ENCODE peak calls at places on chromosomes 1 and 21, in eight cellular contexts. A is AG08395; Q is HS-27A; L is stimulated activated naive CD8-positive, alpha-beta T cell treated with anti-CD3 and anti-CD28 coated beads, Interleukin-15, Interleukin-2, amounts not matched to agents 100 U/mL and 50 U/mL, for 24 hours; N is retina; U is GM19239; V is IMR-90; D is stimulated activated CD4-positive, alpha-beta T cell treated with anti-CD3 and anti-CD28 coated beads, Interleukin-2, amount 100 ng/mL, for 4 hours. H is an unnamed sample.

GRCh38 chr1:16088996-16089395 is 15.5 kb upstream of the FAM131C start:
- DNase-seq in A (no peak), Q (no peak), L (no peak), N (peak; percentile 7), U (no peak), V (peak; percentile 86), D (no peak), H (no peak)

GRCh38 chr1:151612506-151613274 is 840 bp downstream of the SNX27 start:
- DNase-seq in A (peak; percentile 21), Q (no peak), L (peak; percentile 37), N (peak; percentile 51), U (no peak), V (no peak), D (no peak), H (no peak)

GRCh38 chr1:218164111-218164929 is 120.8 kb upstream of the RRP15 start:
- DNase-seq in A (peak; percentile 7), Q (no peak), L (peak; percentile 6), N (peak; percentile 91), U (no peak), V (peak; percentile 12), D (no peak), H (no peak)

GRCh38 chr1:115069626-115070308 is 19.5 kb downstream of the TSPAN2 start:
- DNase-seq in A (no peak), Q (peak; percentile 64), L (no peak), N (no peak), U (no peak), V (peak; percentile 14), D (no peak), H (no peak)

GRCh38 chr21:42735944-42736343 is 82.5 kb downstream of the PDE9A start:
- DNase-seq in A (no peak), Q (no peak), L (no peak), N (no peak), U (no peak), V (no peak), D (no peak), H (no peak)

GRCh38 chr21:44907966-44908364 is 12.7 kb downstream of the ITGB2 start:
- DNase-seq in A (no peak), Q (no peak), L (no peak), N (no peak), U (no peak), V (no peak), D (no peak), H (no peak)

GRCh38 chr1:226308166-226308722 is 720 bp downstream of the LIN9 start:
- DNase-seq in A (no peak), Q (no peak), L (peak; percentile 43), N (no peak), U (peak; percentile 21), V (no peak), D (no peak), H (no peak)

GRCh38 chr21:42539931-42540343 is 26.3 kb downstream of the SLC37A1 start:
- DNase-seq in A (no peak), Q (no peak), L (no peak), N (no peak), U (no peak), V (no peak), D (no peak), H (no peak)

GRCh38 chr1:42178249-42178648 is 13.7 kb upstream of the GUCA2A start:
- DNase-seq in A (no peak), Q (no peak), L (no peak), N (no peak), U (no peak), V (peak; percentile 17), D (no peak), H (no peak)

GRCh38 chr1:70382682-70383081 is 28.2 kb upstream of the ANKRD13C start:
- DNase-seq in A (no peak), Q (no peak), L (no peak), N (no peak), U (peak; percentile 16), V (no peak), D (no peak), H (no peak)

GRCh38 chr1:180593382-180593781 is 34.6 kb downstream of the OVAAL start:
- DNase-seq in A (no peak), Q (no peak), L (no peak), N (no peak), U (no peak), V (no peak), D (no peak), H (no peak)

GRCh38 chr21:43611598-43612369 is 47.5 kb downstream of the HSF2BP start:
- DNase-seq in A (peak; percentile 61), Q (no peak), L (peak; percentile 30), N (peak; percentile 58), U (peak; percentile 23), V (peak; percentile 95), D (no peak), H (no peak)

GRCh38 chr1:43049487-43049886 is 90.8 kb upstream of the SLC2A1 start:
- DNase-seq in A (no peak), Q (peak; percentile 55), L (no peak), N (no peak), U (no peak), V (peak; percentile 33), D (no peak), H (no peak)

GRCh38 chr1:102593276-102593675 is 515.0 kb downstream of the COL11A1 start:
- DNase-seq in A (no peak), Q (no peak), L (no peak), N (no peak), U (no peak), V (no peak), D (no peak), H (no peak)

GRCh38 chr1:47761201-47761930 is 235.8 kb downstream of the TRABD2B start:
- DNase-seq in A (no peak), Q (no peak), L (no peak), N (no peak), U (no peak), V (no peak), D (no peak), H (no peak)

GRCh38 chr1:30407862-30408580 is 315.4 kb downstream of the MATN1 start:
- DNase-seq in A (no peak), Q (no peak), L (no peak), N (peak; percentile 0), U (no peak), V (no peak), D (no peak), H (no peak)

GRCh38 chr1:39159224-39160036 is 45.1 kb upstream of the MACF1 start:
- DNase-seq in A (no peak), Q (no peak), L (no peak), N (no peak), U (no peak), V (peak; percentile 48), D (no peak), H (no peak)

GRCh38 chr1:116258668-116259419 is 114.2 kb upstream of the ATP1A1 start:
- DNase-seq in A (no peak), Q (no peak), L (peak; percentile 7), N (no peak), U (no peak), V (no peak), D (no peak), H (no peak)

GRCh38 chr21:46227811-46228344 is 696 bp downstream of the LSS start:
- DNase-seq in A (no peak), Q (no peak), L (no peak), N (no peak), U (no peak), V (no peak), D (no peak), H (no peak)

GRCh38 chr1:24179251-24179895 is 7.7 kb downstream of the IFNLR1 start:
- DNase-seq in A (no peak), Q (no peak), L (no peak), N (no peak), U (no peak), V (no peak), D (no peak), H (no peak)

GRCh38 chr1:86441581-86441980 is 17.6 kb downstream of the CLCA2 start:
- DNase-seq in A (no peak), Q (no peak), L (no peak), N (no peak), U (no peak), V (no peak), D (no peak), H (no peak)

GRCh38 chr1:238239343-238239742 is 348.6 kb upstream of the ZP4 start:
- DNase-seq in A (no peak), Q (no peak), L (no peak), N (no peak), U (no peak), V (no peak), D (no peak), H (no peak)

GRCh38 chr1:173062156-173062938 is 11.6 kb upstream of the TNFSF18 start:
- DNase-seq in A (peak; percentile 62), Q (no peak), L (no peak), N (no peak), U (no peak), V (peak; percentile 80), D (no peak), H (no peak)

GRCh38 chr21:46605759-46606426 is 1.0 kb upstream of the S100B start:
- DNase-seq in A (no peak), Q (no peak), L (peak; percentile 46), N (no peak), U (peak; percentile 46), V (no peak), D (no peak), H (no peak)

GRCh38 chr21:45087022-45087823 is 12.8 kb downstream of the ADARB1 start:
- DNase-seq in A (no peak), Q (no peak), L (no peak), N (no peak), U (no peak), V (peak; percentile 44), D (no peak), H (no peak)

GRCh38 chr1:39615086-39615662 is 24.3 kb downstream of the HEYL start:
- DNase-seq in A (no peak), Q (no peak), L (no peak), N (no peak), U (no peak), V (no peak), D (no peak), H (no peak)

GRCh38 chr1:40870135-40870728 is 8.1 kb upstream of the CITED4 start:
- DNase-seq in A (no peak), Q (no peak), L (no peak), N (no peak), U (no peak), V (peak; percentile 56), D (no peak), H (no peak)

GRCh38 chr1:236150291-236150940 is 8.1 kb downstream of the GPR137B start:
- DNase-seq in A (no peak), Q (no peak), L (no peak), N (peak; percentile 72), U (no peak), V (no peak), D (no peak), H (no peak)

GRCh38 chr1:108947871-108948525 is 15.3 kb downstream of the CLCC1 start:
- DNase-seq in A (peak; percentile 24), Q (no peak), L (no peak), N (no peak), U (no peak), V (no peak), D (no peak), H (no peak)

GRCh38 chr1:12617511-12617900 is 504 bp downstream of the DHRS3 start:
- DNase-seq in A (no peak), Q (no peak), L (peak; percentile 44), N (no peak), U (no peak), V (no peak), D (peak; percentile 33), H (no peak)

GRCh38 chr21:45998871-45999580 is 17.5 kb downstream of the COL6A1 start:
- DNase-seq in A (no peak), Q (no peak), L (no peak), N (no peak), U (no peak), V (no peak), D (no peak), H (no peak)

GRCh38 chr21:41580758-41581554 is 73.0 kb upstream of the TMPRSS2 start:
- DNase-seq in A (no peak), Q (no peak), L (no peak), N (no peak), U (no peak), V (no peak), D (no peak), H (no peak)

GRCh38 chr1:11026052-11026451 is 13.6 kb downstream of the TARDBP start:
- DNase-seq in A (no peak), Q (no peak), L (no peak), N (no peak), U (no peak), V (no peak), D (no peak), H (no peak)

GRCh38 chr21:45997205-45997494 is 15.6 kb downstream of the COL6A1 start:
- DNase-seq in A (no peak), Q (no peak), L (no peak), N (no peak), U (no peak), V (no peak), D (no peak), H (no peak)